ENCODE peak calls at places on chromosomes 16 and 17, in ten cellular contexts. One of them, this sample, is unnamed. For H3K27me3, the result is how much of the 10 kb centered on the place peaks cover.

GRCh38 chr17:41624208-41625101 is at the start of gene KRT17:
- DNase-seq in CD4-positive, alpha-beta T cell: no peak
- DNase-seq in fibroblast of lung: no peak
- DNase-seq in H7: peak
- DNase-seq in esophagus squamous epithelium: no peak
- DNase-seq in psoas muscle: no peak
- DNase-seq in stomach: no peak
- DNase-seq in aorta: peak
- DNase-seq in brain microvascular endothelial cell: no peak
- DNase-seq in GM23248: no peak
- DNase-seq in this sample: no peak

GRCh38 chr16:75254359-75254837 is 3.0 kb upstream of the BCAR1 start:
- DNase-seq in CD4-positive, alpha-beta T cell: no peak
- DNase-seq in fibroblast of lung: peak
- DNase-seq in H7: no peak
- DNase-seq in esophagus squamous epithelium: no peak
- DNase-seq in psoas muscle: peak
- DNase-seq in stomach: no peak
- DNase-seq in aorta: no peak
- DNase-seq in brain microvascular endothelial cell: peak
- DNase-seq in GM23248: peak
- DNase-seq in this sample: no peak

GRCh38 chr16:71441348-71441781 is 489 bp downstream of the TLE7 start:
- DNase-seq in CD4-positive, alpha-beta T cell: no peak
- DNase-seq in fibroblast of lung: no peak
- DNase-seq in H7: peak
- DNase-seq in esophagus squamous epithelium: no peak
- DNase-seq in psoas muscle: no peak
- DNase-seq in stomach: no peak
- DNase-seq in aorta: no peak
- DNase-seq in brain microvascular endothelial cell: no peak
- DNase-seq in GM23248: no peak
- DNase-seq in this sample: no peak

GRCh38 chr17:4199818-4200402 is 56.9 kb downstream of the CYB5D2 start:
- DNase-seq in CD4-positive, alpha-beta T cell: no peak
- DNase-seq in fibroblast of lung: peak
- DNase-seq in H7: peak
- DNase-seq in esophagus squamous epithelium: no peak
- DNase-seq in psoas muscle: no peak
- DNase-seq in stomach: no peak
- DNase-seq in aorta: no peak
- DNase-seq in brain microvascular endothelial cell: no peak
- DNase-seq in GM23248: peak
- DNase-seq in this sample: no peak

GRCh38 chr16:4064950-4065352 is 51.3 kb downstream of the ADCY9 start:
- DNase-seq in CD4-positive, alpha-beta T cell: no peak
- DNase-seq in fibroblast of lung: no peak
- DNase-seq in H7: no peak
- DNase-seq in esophagus squamous epithelium: no peak
- DNase-seq in psoas muscle: no peak
- DNase-seq in stomach: no peak
- DNase-seq in aorta: no peak
- DNase-seq in brain microvascular endothelial cell: no peak
- DNase-seq in GM23248: no peak
- DNase-seq in this sample: peak

GRCh38 chr16:69064789-69065313 is 40.6 kb upstream of the HAS3 start:
- DNase-seq in CD4-positive, alpha-beta T cell: no peak
- DNase-seq in fibroblast of lung: no peak
- DNase-seq in H7: no peak
- DNase-seq in esophagus squamous epithelium: no peak
- DNase-seq in psoas muscle: peak
- DNase-seq in stomach: no peak
- DNase-seq in aorta: no peak
- DNase-seq in brain microvascular endothelial cell: no peak
- DNase-seq in GM23248: peak
- DNase-seq in this sample: no peak

GRCh38 chr17:82822281-82822680 is 17.5 kb downstream of the ZNF750 start:
- DNase-seq in CD4-positive, alpha-beta T cell: no peak
- DNase-seq in fibroblast of lung: no peak
- DNase-seq in H7: peak
- DNase-seq in esophagus squamous epithelium: no peak
- DNase-seq in psoas muscle: no peak
- DNase-seq in stomach: no peak
- DNase-seq in aorta: no peak
- DNase-seq in brain microvascular endothelial cell: no peak
- DNase-seq in GM23248: no peak
- DNase-seq in this sample: no peak

GRCh38 chr16:9836118-9836736 is 346.0 kb downstream of the GRIN2A start:
- DNase-seq in CD4-positive, alpha-beta T cell: no peak
- DNase-seq in fibroblast of lung: peak
- DNase-seq in H7: no peak
- DNase-seq in esophagus squamous epithelium: no peak
- DNase-seq in psoas muscle: no peak
- DNase-seq in stomach: no peak
- DNase-seq in aorta: no peak
- DNase-seq in brain microvascular endothelial cell: peak
- DNase-seq in GM23248: peak
- DNase-seq in this sample: no peak

DNA sequence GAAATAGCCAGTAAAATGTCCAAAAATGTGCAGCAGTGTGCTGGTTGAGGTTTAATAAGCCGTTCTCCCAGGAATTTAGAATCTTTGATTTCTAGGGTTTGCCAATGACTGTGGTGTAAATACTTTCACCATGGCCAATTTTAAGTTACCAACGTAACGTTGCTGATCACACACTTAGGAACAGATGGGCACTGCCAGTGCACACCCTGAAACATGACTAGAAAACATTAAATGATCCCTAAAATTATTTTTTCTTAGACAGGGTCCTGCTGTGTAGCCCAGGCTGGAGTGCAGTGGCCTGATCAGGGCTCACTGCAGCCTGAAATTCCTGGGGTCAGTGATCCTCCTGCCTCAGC is 3.2 kb downstream of the CA5A start:
- DNase-seq in CD4-positive, alpha-beta T cell: no peak
- DNase-seq in fibroblast of lung: no peak
- DNase-seq in H7: no peak
- DNase-seq in esophagus squamous epithelium: no peak
- DNase-seq in psoas muscle: no peak
- DNase-seq in stomach: no peak
- DNase-seq in aorta: no peak
- DNase-seq in brain microvascular endothelial cell: no peak
- DNase-seq in GM23248: no peak
- DNase-seq in this sample: no peak
- H3K27me3 ChIP-seq in CD4-positive, alpha-beta T cell: under half
- H3K27me3 ChIP-seq in fibroblast of lung: under half
- H3K27me3 ChIP-seq in H7: under half
- H3K27me3 ChIP-seq in esophagus squamous epithelium: under half
- H3K27me3 ChIP-seq in psoas muscle: under half
- H3K27me3 ChIP-seq in stomach: under half
- H3K27me3 ChIP-seq in aorta: under half
- H3K27me3 ChIP-seq in brain microvascular endothelial cell: under half
- H3K27me3 ChIP-seq in GM23248: under half
- H3K27me3 ChIP-seq in this sample: under half

GRCh38 chr17:48530887-48531272 is at the start of gene HOXB1:
- DNase-seq in CD4-positive, alpha-beta T cell: no peak
- DNase-seq in fibroblast of lung: no peak
- DNase-seq in H7: peak
- DNase-seq in esophagus squamous epithelium: no peak
- DNase-seq in psoas muscle: peak
- DNase-seq in stomach: no peak
- DNase-seq in aorta: no peak
- DNase-seq in brain microvascular endothelial cell: no peak
- DNase-seq in GM23248: no peak
- DNase-seq in this sample: no peak

GRCh38 chr17:48530208-48530886 is 464 bp downstream of the HOXB1 start:
- DNase-seq in CD4-positive, alpha-beta T cell: no peak
- DNase-seq in fibroblast of lung: no peak
- DNase-seq in H7: peak
- DNase-seq in esophagus squamous epithelium: no peak
- DNase-seq in psoas muscle: no peak
- DNase-seq in stomach: no peak
- DNase-seq in aorta: no peak
- DNase-seq in brain microvascular endothelial cell: no peak
- DNase-seq in GM23248: no peak
- DNase-seq in this sample: no peak

GRCh38 chr17:48528153-48528912 is 2.5 kb downstream of the HOXB1 start:
- DNase-seq in CD4-positive, alpha-beta T cell: no peak
- DNase-seq in fibroblast of lung: no peak
- DNase-seq in H7: peak
- DNase-seq in esophagus squamous epithelium: no peak
- DNase-seq in psoas muscle: no peak
- DNase-seq in stomach: no peak
- DNase-seq in aorta: no peak
- DNase-seq in brain microvascular endothelial cell: no peak
- DNase-seq in GM23248: no peak
- DNase-seq in this sample: no peak

GRCh38 chr17:48527742-48528028 is 3.1 kb downstream of the HOXB1 start:
- DNase-seq in CD4-positive, alpha-beta T cell: no peak
- DNase-seq in fibroblast of lung: no peak
- DNase-seq in H7: no peak
- DNase-seq in esophagus squamous epithelium: no peak
- DNase-seq in psoas muscle: no peak
- DNase-seq in stomach: no peak
- DNase-seq in aorta: no peak
- DNase-seq in brain microvascular endothelial cell: no peak
- DNase-seq in GM23248: no peak
- DNase-seq in this sample: no peak

DNA sequence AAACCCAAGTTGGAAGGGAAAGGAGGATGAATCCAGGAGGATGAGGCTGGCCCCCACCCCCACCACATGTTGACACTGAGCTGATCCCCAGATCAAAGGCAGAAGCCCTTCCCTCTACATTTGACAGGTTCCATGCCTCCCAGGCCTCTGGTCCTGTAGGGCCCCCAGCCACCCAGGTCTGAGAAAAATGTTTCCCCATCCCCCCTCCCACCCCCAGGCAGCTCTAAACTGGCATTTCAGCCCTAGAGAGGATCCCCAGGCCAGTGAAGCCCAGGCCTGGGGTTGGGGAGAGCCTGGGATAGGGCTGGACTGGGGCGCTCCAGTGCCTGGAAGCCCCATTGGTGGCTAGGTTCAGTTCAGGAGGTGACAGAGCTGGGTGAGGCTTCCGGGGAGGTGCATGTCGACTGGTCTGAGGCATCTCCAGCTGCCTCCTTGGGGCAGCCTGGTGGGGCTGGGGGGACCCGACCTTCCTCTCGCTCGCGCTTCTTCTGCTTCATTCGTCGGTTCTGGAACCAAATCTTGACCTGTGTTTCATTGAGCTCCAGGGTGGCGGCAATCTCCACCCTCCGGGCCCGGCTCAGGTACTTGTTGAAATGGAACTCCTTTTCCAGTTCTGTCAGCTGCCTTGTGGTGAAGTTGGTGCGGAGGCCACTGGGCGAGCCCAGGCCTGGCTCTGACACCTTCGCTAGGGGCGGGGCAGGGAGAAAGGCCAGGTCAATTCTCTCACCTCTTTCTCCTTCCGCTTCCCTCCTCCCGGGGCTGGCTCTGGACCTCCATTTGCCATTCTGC is 1.4 kb downstream of the HOXB1 start:
- DNase-seq in CD4-positive, alpha-beta T cell: no peak
- DNase-seq in fibroblast of lung: no peak
- DNase-seq in H7: peak
- DNase-seq in esophagus squamous epithelium: no peak
- DNase-seq in psoas muscle: no peak
- DNase-seq in stomach: no peak
- DNase-seq in aorta: no peak
- DNase-seq in brain microvascular endothelial cell: no peak
- DNase-seq in GM23248: no peak
- DNase-seq in this sample: no peak
- H3K27me3 ChIP-seq in CD4-positive, alpha-beta T cell: under half
- H3K27me3 ChIP-seq in fibroblast of lung: under half
- H3K27me3 ChIP-seq in H7: half or more
- H3K27me3 ChIP-seq in esophagus squamous epithelium: half or more
- H3K27me3 ChIP-seq in psoas muscle: under half
- H3K27me3 ChIP-seq in stomach: under half
- H3K27me3 ChIP-seq in aorta: under half
- H3K27me3 ChIP-seq in brain microvascular endothelial cell: half or more
- H3K27me3 ChIP-seq in GM23248: under half
- H3K27me3 ChIP-seq in this sample: under half

GRCh38 chr17:45980855-45981254 is 18.2 kb upstream of the STH start:
- DNase-seq in CD4-positive, alpha-beta T cell: no peak
- DNase-seq in fibroblast of lung: no peak
- DNase-seq in H7: no peak
- DNase-seq in esophagus squamous epithelium: no peak
- DNase-seq in psoas muscle: no peak
- DNase-seq in stomach: no peak
- DNase-seq in aorta: peak
- DNase-seq in brain microvascular endothelial cell: no peak
- DNase-seq in GM23248: no peak
- DNase-seq in this sample: no peak

GRCh38 chr17:45981306-45981705 is 17.7 kb upstream of the STH start:
- DNase-seq in CD4-positive, alpha-beta T cell: no peak
- DNase-seq in fibroblast of lung: no peak
- DNase-seq in H7: no peak
- DNase-seq in esophagus squamous epithelium: no peak
- DNase-seq in psoas muscle: no peak
- DNase-seq in stomach: no peak
- DNase-seq in aorta: peak
- DNase-seq in brain microvascular endothelial cell: no peak
- DNase-seq in GM23248: no peak
- DNase-seq in this sample: no peak

GRCh38 chr17:45977506-45977824 is 21.6 kb upstream of the STH start:
- DNase-seq in CD4-positive, alpha-beta T cell: no peak
- DNase-seq in fibroblast of lung: no peak
- DNase-seq in H7: no peak
- DNase-seq in esophagus squamous epithelium: no peak
- DNase-seq in psoas muscle: no peak
- DNase-seq in stomach: no peak
- DNase-seq in aorta: peak
- DNase-seq in brain microvascular endothelial cell: no peak
- DNase-seq in GM23248: no peak
- DNase-seq in this sample: no peak

GRCh38 chr17:45977976-45978626 is 20.9 kb upstream of the STH start:
- DNase-seq in CD4-positive, alpha-beta T cell: no peak
- DNase-seq in fibroblast of lung: no peak
- DNase-seq in H7: no peak
- DNase-seq in esophagus squamous epithelium: no peak
- DNase-seq in psoas muscle: peak
- DNase-seq in stomach: no peak
- DNase-seq in aorta: peak
- DNase-seq in brain microvascular endothelial cell: no peak
- DNase-seq in GM23248: no peak
- DNase-seq in this sample: no peak

DNA sequence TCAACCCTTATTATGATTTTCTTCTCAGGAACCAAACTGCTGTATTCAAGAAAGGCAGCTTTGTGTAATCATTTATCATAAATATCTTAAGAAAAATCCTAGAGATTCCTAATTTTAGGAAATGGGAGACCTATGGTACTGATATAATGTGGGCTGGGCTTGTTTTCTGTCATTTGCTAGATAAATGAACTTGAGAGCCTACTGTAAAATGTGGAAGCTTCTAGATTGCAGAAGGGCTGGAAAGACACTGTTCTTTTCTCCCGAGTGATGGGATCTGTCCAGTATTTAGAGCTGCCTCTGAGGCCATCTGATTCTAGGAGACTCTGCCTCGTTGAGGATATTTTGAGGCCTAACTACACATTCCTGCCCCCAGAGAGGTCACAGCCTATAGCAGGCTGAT is 19.9 kb upstream of the STH start:
- DNase-seq in CD4-positive, alpha-beta T cell: no peak
- DNase-seq in fibroblast of lung: no peak
- DNase-seq in H7: no peak
- DNase-seq in esophagus squamous epithelium: no peak
- DNase-seq in psoas muscle: no peak
- DNase-seq in stomach: no peak
- DNase-seq in aorta: no peak
- DNase-seq in brain microvascular endothelial cell: no peak
- DNase-seq in GM23248: no peak
- DNase-seq in this sample: no peak
- H3K27me3 ChIP-seq in CD4-positive, alpha-beta T cell: under half
- H3K27me3 ChIP-seq in fibroblast of lung: under half
- H3K27me3 ChIP-seq in H7: under half
- H3K27me3 ChIP-seq in esophagus squamous epithelium: under half
- H3K27me3 ChIP-seq in psoas muscle: under half
- H3K27me3 ChIP-seq in stomach: under half
- H3K27me3 ChIP-seq in aorta: under half
- H3K27me3 ChIP-seq in brain microvascular endothelial cell: under half
- H3K27me3 ChIP-seq in GM23248: under half
- H3K27me3 ChIP-seq in this sample: under half

DNA sequence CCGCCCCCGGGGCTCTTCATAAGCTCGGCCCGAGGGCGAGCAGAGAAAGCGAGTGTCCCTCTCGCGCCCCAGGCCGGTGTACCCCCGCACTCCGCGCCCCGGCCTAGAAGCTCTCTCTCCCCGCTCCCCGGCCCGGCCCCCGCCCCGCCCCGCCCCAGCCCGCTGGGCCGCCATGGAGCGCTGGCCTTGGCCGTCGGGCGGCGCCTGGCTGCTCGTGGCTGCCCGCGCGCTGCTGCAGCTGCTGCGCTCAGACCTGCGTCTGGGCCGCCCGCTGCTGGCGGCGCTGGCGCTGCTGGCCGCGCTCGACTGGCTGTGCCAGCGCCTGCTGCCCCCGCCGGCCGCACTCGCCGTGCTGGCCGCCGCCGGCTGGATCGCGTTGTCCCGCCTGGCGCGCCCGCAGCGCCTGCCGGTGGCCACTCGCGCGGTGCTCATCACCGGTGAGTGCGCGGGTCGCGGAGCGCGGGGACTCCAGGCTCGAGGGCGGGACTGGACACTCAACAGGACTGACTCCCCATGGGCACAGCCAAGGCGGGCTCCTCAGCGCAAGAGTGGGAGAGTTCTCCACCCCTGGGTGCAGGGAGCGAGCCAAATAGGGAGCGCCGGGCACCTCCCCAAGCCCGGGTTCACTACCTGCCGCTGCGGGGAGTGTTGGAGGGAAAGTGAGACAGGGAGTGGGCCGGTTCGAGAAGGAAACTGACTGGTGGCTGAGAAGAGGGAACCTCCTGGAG is at the start of gene HSD11B2:
- DNase-seq in CD4-positive, alpha-beta T cell: no peak
- DNase-seq in fibroblast of lung: peak
- DNase-seq in H7: peak
- DNase-seq in esophagus squamous epithelium: no peak
- DNase-seq in psoas muscle: peak
- DNase-seq in stomach: peak
- DNase-seq in aorta: peak
- DNase-seq in brain microvascular endothelial cell: no peak
- DNase-seq in GM23248: peak
- DNase-seq in this sample: peak
- H3K27me3 ChIP-seq in CD4-positive, alpha-beta T cell: under half
- H3K27me3 ChIP-seq in fibroblast of lung: under half
- H3K27me3 ChIP-seq in H7: under half
- H3K27me3 ChIP-seq in esophagus squamous epithelium: under half
- H3K27me3 ChIP-seq in psoas muscle: under half
- H3K27me3 ChIP-seq in stomach: under half
- H3K27me3 ChIP-seq in aorta: under half
- H3K27me3 ChIP-seq in brain microvascular endothelial cell: under half
- H3K27me3 ChIP-seq in GM23248: under half
- H3K27me3 ChIP-seq in this sample: under half